ENCODE peak calls at places on chromosomes 2 and 18, in six cellular contexts. W is astrocyte of the spinal cord, M is GM12864, Y is WTC11, L is Caco-2, O is thoracic aorta. H is an unnamed sample.

GRCh38 chr2:83115155-83115554 is 1343.9 kb downstream of the SUCLG1 start:
- DNase-seq in W (no peak), M (no peak), Y (no peak), L (no peak), O (no peak), H (no peak)

GRCh38 chr2:59177748-59178147 is 936.6 kb upstream of the FANCL start:
- DNase-seq in W (no peak), M (no peak), Y (no peak), L (no peak), O (no peak), H (no peak)

GRCh38 chr2:192148620-192149321 is 46.0 kb downstream of the TMEFF2 start:
- DNase-seq in W (peak), M (no peak), Y (no peak), L (no peak), O (no peak), H (no peak)

GRCh38 chr2:1976112-1976511 is 231.8 kb upstream of the PXDN start:
- DNase-seq in W (no peak), M (no peak), Y (no peak), L (no peak), O (no peak), H (no peak)

GRCh38 chr18:79379931-79380815 is 15.6 kb upstream of the NFATC1 start:
- DNase-seq in W (no peak), M (no peak), Y (no peak), L (no peak), O (no peak), H (no peak)

GRCh38 chr2:69380072-69380917 is 6.7 kb downstream of the GFPT1 start:
- DNase-seq in W (no peak), M (no peak), Y (no peak), L (no peak), O (no peak), H (no peak)

GRCh38 chr2:240161087-240161750 is 20.8 kb upstream of the OTOS start:
- DNase-seq in W (no peak), M (no peak), Y (no peak), L (no peak), O (no peak), H (no peak)

GRCh38 chr2:185475868-185476267 is 262.7 kb upstream of the FSIP2 start:
- DNase-seq in W (no peak), M (no peak), Y (no peak), L (no peak), O (no peak), H (no peak)

GRCh38 chr2:172244419-172245130 is 141.9 kb upstream of the DLX2 start:
- DNase-seq in W (no peak), M (no peak), Y (no peak), L (no peak), O (no peak), H (no peak)

GRCh38 chr18:3652380-3653262 is 202.6 kb downstream of the TGIF1 start:
- DNase-seq in W (peak), M (peak), Y (no peak), L (peak), O (peak), H (no peak)

GRCh38 chr18:57959278-57959677 is 84.7 kb upstream of the NEDD4L start:
- DNase-seq in W (peak), M (peak), Y (no peak), L (peak), O (no peak), H (no peak)

GRCh38 chr2:234147335-234147861 is 96.9 kb downstream of the SPP2 start:
- DNase-seq in W (no peak), M (no peak), Y (no peak), L (no peak), O (no peak), H (no peak)

GRCh38 chr2:120465989-120466703 is 120.2 kb downstream of the INHBB start:
- DNase-seq in W (no peak), M (no peak), Y (peak), L (peak), O (no peak), H (no peak)

GRCh38 chr2:217610411-217610814 is 392.4 kb downstream of the TNS1 start:
- DNase-seq in W (no peak), M (peak), Y (no peak), L (peak), O (no peak), H (no peak)

GRCh38 chr2:237231593-237231992 is 145.9 kb downstream of the COPS8 start:
- DNase-seq in W (peak), M (no peak), Y (no peak), L (no peak), O (no peak), H (no peak)

GRCh38 chr2:18297536-18298058 is 262.9 kb downstream of the RDH14 start:
- DNase-seq in W (no peak), M (no peak), Y (no peak), L (no peak), O (no peak), H (no peak)

GRCh38 chr2:95374029-95374428 is 28.5 kb upstream of the FAHD2A start:
- DNase-seq in W (no peak), M (no peak), Y (no peak), L (no peak), O (no peak), H (no peak)

GRCh38 chr2:220504890-220505564 is 877.6 kb downstream of the SLC4A3 start:
- DNase-seq in W (peak), M (no peak), Y (peak), L (no peak), O (no peak), H (no peak)

GRCh38 chr2:227819398-227819697 is 5.7 kb downstream of the CCL20 start:
- DNase-seq in W (no peak), M (no peak), Y (no peak), L (no peak), O (no peak), H (no peak)

GRCh38 chr18:7750966-7751365 is 183.8 kb downstream of the PTPRM start:
- DNase-seq in W (no peak), M (no peak), Y (no peak), L (no peak), O (no peak), H (no peak)

GRCh38 chr2:25606892-25607291 is 66.5 kb downstream of the DTNB start:
- DNase-seq in W (peak), M (no peak), Y (no peak), L (no peak), O (no peak), H (no peak)
- TF ChIP-seq CTCF in W (peak), M (peak), Y (peak), L (peak), O (peak), H (no peak)

GRCh38 chr2:10141736-10142639 is 19.4 kb downstream of the RRM2 start:
- DNase-seq in W (no peak), M (no peak), Y (peak), L (peak), O (no peak), H (peak)
- TF ChIP-seq CTCF in W (peak), M (peak), Y (peak), L (peak), O (peak), H (no peak)

DNA sequence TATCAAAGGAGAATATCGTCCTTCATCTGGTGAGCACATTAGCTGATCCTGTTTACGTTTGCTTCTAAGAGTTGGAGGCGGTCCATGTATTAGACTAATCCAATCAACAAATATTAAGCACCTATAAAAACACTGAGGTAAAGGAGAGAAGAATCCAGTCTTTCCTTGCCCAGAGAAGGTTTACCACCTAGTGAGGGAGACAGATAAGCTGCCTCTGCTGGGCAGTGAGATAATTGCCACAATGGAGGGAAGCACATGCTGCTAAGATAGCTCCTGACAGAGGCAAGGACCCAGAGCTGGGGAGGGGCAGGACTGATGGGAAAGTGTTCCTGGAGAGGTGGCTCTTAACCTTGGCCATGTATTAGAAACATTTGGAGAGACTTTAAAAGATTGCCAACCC is 36.7 kb upstream of the ST8SIA5 start:
- DNase-seq in W (no peak), M (no peak), Y (no peak), L (peak), O (no peak), H (no peak)
- TF ChIP-seq CTCF in W (no peak), M (no peak), Y (no peak), L (no peak), O (no peak), H (no peak)

GRCh38 chr2:134466141-134466540 is 212.3 kb downstream of the MGAT5 start:
- DNase-seq in W (no peak), M (peak), Y (peak), L (peak), O (no peak), H (no peak)
- TF ChIP-seq CTCF in W (peak), M (peak), Y (peak), L (peak), O (no peak), H (no peak)

GRCh38 chr18:27064673-27065072 is 120.4 kb downstream of the CHST9 start:
- DNase-seq in W (no peak), M (no peak), Y (no peak), L (no peak), O (no peak), H (no peak)
- TF ChIP-seq CTCF in W (no peak), M (no peak), Y (no peak), L (no peak), O (no peak), H (no peak)

GRCh38 chr2:178860551-178860950 is 53.3 kb upstream of the TTN start:
- DNase-seq in W (no peak), M (no peak), Y (no peak), L (no peak), O (peak), H (no peak)
- TF ChIP-seq CTCF in W (no peak), M (no peak), Y (no peak), L (no peak), O (peak), H (no peak)

GRCh38 chr2:100056478-100056877 is 85.9 kb downstream of the AFF3 start:
- DNase-seq in W (no peak), M (no peak), Y (no peak), L (no peak), O (no peak), H (no peak)
- TF ChIP-seq CTCF in W (no peak), M (no peak), Y (no peak), L (no peak), O (no peak), H (no peak)

GRCh38 chr2:38528008-38528442 is 74.7 kb downstream of the HNRNPLL start:
- DNase-seq in W (peak), M (no peak), Y (peak), L (no peak), O (no peak), H (no peak)
- TF ChIP-seq CTCF in W (no peak), M (no peak), Y (no peak), L (no peak), O (no peak), H (no peak)

DNA sequence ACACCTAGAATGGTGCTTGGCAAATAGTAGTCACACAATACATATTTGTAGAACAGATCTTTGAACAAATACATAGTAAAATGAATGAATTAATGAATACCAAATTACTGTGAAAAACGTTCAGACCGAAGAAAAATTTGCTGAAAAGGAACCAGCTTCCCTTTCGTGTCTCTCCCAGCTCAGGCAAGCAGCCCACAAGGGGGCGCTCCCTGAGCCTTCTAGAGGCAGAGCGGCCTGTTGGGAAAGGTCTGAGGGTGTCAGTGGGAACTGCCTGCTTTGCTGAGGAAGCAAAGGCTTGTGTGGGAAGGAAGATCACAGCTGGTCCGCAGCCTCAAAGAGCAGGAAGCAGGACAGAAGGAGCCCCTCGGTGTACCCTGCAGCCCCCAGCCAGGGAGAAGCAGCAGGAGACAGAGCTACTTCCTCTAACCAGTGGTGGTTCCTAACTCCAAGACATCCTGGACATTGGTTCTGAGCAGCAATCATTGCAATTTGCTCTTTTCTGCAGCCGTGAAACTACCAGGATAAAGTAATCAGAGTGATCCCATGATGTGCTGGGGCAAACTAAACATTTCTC is 231.1 kb downstream of the ANKRD30B start:
- DNase-seq in W (peak), M (no peak), Y (peak), L (peak), O (no peak), H (no peak)
- TF ChIP-seq CTCF in W (peak), M (no peak), Y (no peak), L (peak), O (no peak), H (no peak)

GRCh38 chr18:66616523-66616983 is 12.7 kb upstream of the CDH19 start:
- DNase-seq in W (no peak), M (no peak), Y (peak), L (no peak), O (no peak), H (no peak)
- TF ChIP-seq CTCF in W (peak), M (peak), Y (peak), L (peak), O (no peak), H (no peak)

H was measured in activated B cell treated with CpG ODN at 0.5 μM for 24 hours.